ENCODE peak calls at places on chromosomes 11 and 22, in ten cellular contexts. D is neuronal stem cell; A is CD8-positive, alpha-beta memory T cell; J is IMR-90; M is right cardiac atrium; U is fibroblast of lung; S is keratinocyte; K is Peyer's patch; W is psoas muscle; I is naive thymus-derived CD4-positive, alpha-beta T cell. G is an unnamed sample.
A peak's percentile ranks its signal among the peaks of the same experiment; 100 is the strongest.

GRCh38 chr11:17859552-17859951 is 125.0 kb downstream of the KCNC1 start:
- DNase-seq in D (no peak), A (no peak), J (no peak), M (no peak), U (no peak), S (no peak), K (no peak), W (no peak), I (no peak), G (no peak)

GRCh38 chr11:855796-856195 is 13.1 kb downstream of the TSPAN4 start:
- DNase-seq in D (no peak), A (no peak), J (no peak), M (no peak), U (no peak), S (no peak), K (no peak), W (no peak), I (no peak), G (no peak)

GRCh38 chr22:36144886-36145541 is 15.5 kb downstream of the APOL3 start:
- DNase-seq in D (peak; percentile 42), A (peak; percentile 26), J (peak; percentile 69), M (peak; percentile 79), U (peak; percentile 83), S (no peak), K (no peak), W (peak; percentile 75), I (no peak), G (no peak)

GRCh38 chr22:38353142-38353629 is 36.0 kb upstream of the CSNK1E start:
- DNase-seq in D (peak; percentile 46), A (peak; percentile 51), J (peak; percentile 27), M (peak; percentile 90), U (peak; percentile 31), S (no peak), K (peak; percentile 56), W (peak; percentile 83), I (peak; percentile 29), G (peak; percentile 59)

GRCh38 chr22:34080501-34080900 is 160.2 kb upstream of the LARGE1 start:
- DNase-seq in D (no peak), A (no peak), J (no peak), M (no peak), U (no peak), S (no peak), K (no peak), W (no peak), I (no peak), G (no peak)

GRCh38 chr11:116122697-116123472 is 618.7 kb upstream of the CADM1 start:
- DNase-seq in D (no peak), A (no peak), J (no peak), M (no peak), U (no peak), S (no peak), K (no peak), W (no peak), I (no peak), G (no peak)

GRCh38 chr22:49863936-49864335 is 10.3 kb downstream of the ZBED4 start:
- DNase-seq in D (no peak), A (no peak), J (no peak), M (no peak), U (no peak), S (no peak), K (no peak), W (no peak), I (no peak), G (no peak)

GRCh38 chr11:75325713-75326438 is 25.6 kb downstream of the ARRB1 start:
- DNase-seq in D (no peak), A (no peak), J (peak; percentile 97), M (peak; percentile 88), U (peak; percentile 93), S (peak; percentile 41), K (no peak), W (peak; percentile 87), I (no peak), G (no peak)

GRCh38 chr11:1084561-1085439 is 10.1 kb downstream of the MUC2 start:
- DNase-seq in D (no peak), A (no peak), J (no peak), M (no peak), U (no peak), S (no peak), K (no peak), W (peak; percentile 56), I (no peak), G (no peak)

GRCh38 chr22:40535189-40535512 is 101.4 kb downstream of the MRTFA start:
- DNase-seq in D (no peak), A (no peak), J (no peak), M (no peak), U (no peak), S (no peak), K (no peak), W (no peak), I (no peak), G (no peak)
- H3K4me1 ChIP-seq in D (peaks cover 5% of the 10 kb centered on the region), A (peaks cover 40% of the 10 kb centered on the region), J (peaks cover 16% of the 10 kb centered on the region), M (peaks cover 4% of the 10 kb centered on the region), U (peaks cover 15% of the 10 kb centered on the region), S (peaks cover 42% of the 10 kb centered on the region), K (no peaks in the 10 kb centered on the region), W (peaks cover 33% of the 10 kb centered on the region), I (peaks cover 36% of the 10 kb centered on the region), G (peaks cover 60% of the 10 kb centered on the region)

GRCh38 chr22:43114958-43115357 is 4.4 kb downstream of the BIK start:
- DNase-seq in D (no peak), A (no peak), J (no peak), M (no peak), U (no peak), S (no peak), K (no peak), W (no peak), I (no peak), G (no peak)

GRCh38 chr22:43118024-43118849 is 7.7 kb downstream of the BIK start:
- DNase-seq in D (no peak), A (no peak), J (no peak), M (no peak), U (no peak), S (no peak), K (no peak), W (no peak), I (no peak), G (no peak)

GRCh38 chr22:43116932-43117331 is 6.4 kb downstream of the BIK start:
- DNase-seq in D (no peak), A (no peak), J (no peak), M (peak; percentile 63), U (no peak), S (no peak), K (no peak), W (no peak), I (no peak), G (no peak)

GRCh38 chr22:43113516-43114251 is 3.1 kb downstream of the BIK start:
- DNase-seq in D (no peak), A (no peak), J (no peak), M (no peak), U (no peak), S (no peak), K (no peak), W (no peak), I (no peak), G (no peak)

GRCh38 chr22:43118953-43119458 is 8.5 kb downstream of the BIK start:
- DNase-seq in D (no peak), A (no peak), J (no peak), M (no peak), U (no peak), S (no peak), K (peak; percentile 59), W (no peak), I (no peak), G (no peak)
- H3K4me1 ChIP-seq in D (peaks cover 10% of the 10 kb centered on the region), A (no peaks in the 10 kb centered on the region), J (no peaks in the 10 kb centered on the region), M (no peaks in the 10 kb centered on the region), U (no peaks in the 10 kb centered on the region), S (no peaks in the 10 kb centered on the region), K (no peaks in the 10 kb centered on the region), W (no peaks in the 10 kb centered on the region), I (no peaks in the 10 kb centered on the region), G (peaks cover 6% of the 10 kb centered on the region)

GRCh38 chr22:44359496-44360110 is 46.9 kb upstream of the SHISAL1 start:
- DNase-seq in D (no peak), A (no peak), J (no peak), M (no peak), U (no peak), S (no peak), K (no peak), W (peak; percentile 40), I (no peak), G (no peak)
- H3K4me1 ChIP-seq in D (peaks cover 22% of the 10 kb centered on the region), A (no peaks in the 10 kb centered on the region), J (peaks cover 47% of the 10 kb centered on the region), M (peaks cover 10% of the 10 kb centered on the region), U (peaks cover 38% of the 10 kb centered on the region), S (peaks cover 45% of the 10 kb centered on the region), K (no peaks in the 10 kb centered on the region), W (peaks cover 15% of the 10 kb centered on the region), I (no peaks in the 10 kb centered on the region), G (no peaks in the 10 kb centered on the region)

GRCh38 chr11:4068962-4069361 is 25.6 kb upstream of the RRM1 start:
- DNase-seq in D (no peak), A (no peak), J (no peak), M (no peak), U (no peak), S (no peak), K (no peak), W (no peak), I (no peak), G (no peak)

GRCh38 chr11:4065601-4066377 is 28.8 kb upstream of the RRM1 start:
- DNase-seq in D (no peak), A (no peak), J (no peak), M (no peak), U (no peak), S (no peak), K (no peak), W (no peak), I (no peak), G (no peak)

GRCh38 chr11:4065086-4065485 is 29.5 kb upstream of the RRM1 start:
- DNase-seq in D (no peak), A (no peak), J (no peak), M (no peak), U (no peak), S (no peak), K (no peak), W (no peak), I (no peak), G (no peak)

GRCh38 chr11:4064278-4064955 is 30.2 kb upstream of the RRM1 start:
- DNase-seq in D (no peak), A (no peak), J (no peak), M (no peak), U (no peak), S (no peak), K (no peak), W (no peak), I (no peak), G (no peak)

GRCh38 chr11:4066960-4067359 is 27.6 kb upstream of the RRM1 start:
- DNase-seq in D (no peak), A (no peak), J (no peak), M (no peak), U (no peak), S (no peak), K (no peak), W (no peak), I (no peak), G (no peak)
- H3K4me1 ChIP-seq in D (peaks cover 3% of the 10 kb centered on the region), A (peaks cover 57% of the 10 kb centered on the region), J (peaks cover 3% of the 10 kb centered on the region), M (peaks cover 6% of the 10 kb centered on the region), U (peaks cover 5% of the 10 kb centered on the region), S (no peaks in the 10 kb centered on the region), K (no peaks in the 10 kb centered on the region), W (peaks cover 58% of the 10 kb centered on the region), I (peaks cover 26% of the 10 kb centered on the region), G (peaks cover 69% of the 10 kb centered on the region)